ENCODE peak calls at places on chromosomes 16 and 17, in four cellular contexts. X is body of pancreas; D is CD8-positive, alpha-beta memory T cell; V is IMR-90. A is an unnamed sample. For H3K27me3 and H3K4me1, the result is how much of the 10 kb centered on the place peaks cover.

GRCh38 chr16:28058839-28059589 is 4.5 kb downstream of the GSG1L start:
- DNase-seq in D (no peak), V (no peak), X (no peak), A (no peak)

GRCh38 chr16:71843517-71844031 is 2.2 kb upstream of the ATXN1L start:
- DNase-seq in V (no peak), X (no peak), D (no peak), A (no peak)

GRCh38 chr17:82199496-82199895 is 13.1 kb downstream of the CCDC57 start:
- DNase-seq in X (no peak), D (no peak), V (no peak), A (no peak)

GRCh38 chr17:3965123-3965800 is 1.0 kb upstream of the ATP2A3 start:
- DNase-seq in X (peak), D (peak), V (no peak), A (peak)

GRCh38 chr16:11076259-11077018 is 132.1 kb downstream of the CLEC16A start:
- DNase-seq in X (no peak), D (no peak), V (peak), A (no peak)

GRCh38 chr17:62653002-62653830 is 25.7 kb downstream of the MRC2 start:
- DNase-seq in D (peak), V (peak), X (peak), A (no peak)

GRCh38 chr16:56807011-56807675 is 57.9 kb upstream of the SLC12A3 start:
- DNase-seq in D (no peak), V (peak), X (no peak), A (no peak)

GRCh38 chr16:50036426-50036825 is 11.4 kb downstream of the CNEP1R1 start:
- DNase-seq in D (no peak), X (no peak), V (no peak), A (no peak)

GRCh38 chr17:80082403-80083135 is 18.8 kb upstream of the GAA start:
- DNase-seq in X (peak), D (peak), V (peak), A (peak)

GRCh38 chr16:84823926-84824325 is 4.1 kb downstream of the CRISPLD2 start:
- DNase-seq in D (no peak), X (no peak), V (no peak), A (no peak)

GRCh38 chr17:77188084-77189066 is 47.6 kb downstream of the SEC14L1 start:
- DNase-seq in X (no peak), D (no peak), V (no peak), A (no peak)

GRCh38 chr16:11253009-11253994 is 2.7 kb downstream of the SOCS1 start:
- DNase-seq in V (peak), D (peak), X (no peak), A (peak)

GRCh38 chr17:54754560-54754959 is 146.1 kb upstream of the TOM1L1 start:
- DNase-seq in X (no peak), V (no peak), D (no peak), A (no peak)

GRCh38 chr17:77488531-77489238 is 347.9 kb downstream of the SEC14L1 start:
- DNase-seq in D (no peak), X (no peak), V (peak), A (no peak)

GRCh38 chr16:56607675-56608042 is 725 bp upstream of the MT2A start:
- DNase-seq in X (no peak), V (no peak), D (no peak), A (no peak)

GRCh38 chr16:1151424-1152122 is 1.3 kb upstream of the CACNA1H start:
- DNase-seq in D (no peak), V (no peak), X (no peak), A (no peak)

GRCh38 chr16:67150833-67151396 is at the start of gene B3GNT9:
- DNase-seq in D (peak), X (peak), V (peak), A (no peak)

GRCh38 chr16:14640538-14640937 is 7.8 kb downstream of the BFAR start:
- DNase-seq in D (no peak), X (peak), V (no peak), A (no peak)

GRCh38 chr17:63772801-63773271 is 561 bp downstream of the CCDC47 start:
- DNase-seq in V (peak), D (no peak), X (no peak), A (no peak)

GRCh38 chr17:78715876-78716275 is 66.2 kb downstream of the CYTH1 start:
- DNase-seq in X (no peak), V (no peak), D (no peak), A (no peak)

GRCh38 chr16:13697013-13697412 is 222.9 kb upstream of the ERCC4 start:
- DNase-seq in V (no peak), D (no peak), X (no peak), A (no peak)

GRCh38 chr16:25126820-25127232 is 15.3 kb downstream of the LCMT1 start:
- DNase-seq in V (peak), D (no peak), X (peak), A (peak)

GRCh38 chr17:42392664-42393415 is 4.6 kb upstream of the STAT3 start:
- DNase-seq in D (no peak), V (no peak), X (no peak), A (no peak)

GRCh38 chr17:77372444-77373297 is 231.9 kb downstream of the SEC14L1 start:
- DNase-seq in D (peak), V (peak), X (peak), A (peak)

GRCh38 chr17:2084766-2085647 is 30.1 kb downstream of the HIC1 start:
- DNase-seq in X (no peak), D (no peak), V (peak), A (no peak)

GRCh38 chr17:3622977-3623594 is 13.0 kb downstream of the SHPK start:
- DNase-seq in X (no peak), D (no peak), V (no peak), A (no peak)

GRCh38 chr16:19108409-19109287 is 5.1 kb upstream of the ITPRIPL2 start:
- DNase-seq in X (no peak), V (no peak), D (no peak), A (no peak)

GRCh38 chr17:68057531-68057952 is 22.0 kb downstream of the KPNA2 start:
- DNase-seq in X (no peak), V (peak), D (peak), A (peak)

GRCh38 chr16:50696575-50697420 is 3.4 kb downstream of the NOD2 start:
- DNase-seq in X (peak), D (peak), V (peak), A (no peak)

GRCh38 chr16:24151482-24151939 is 104.6 kb upstream of the CACNG3 start:
- DNase-seq in V (peak), X (no peak), D (no peak), A (peak)

GRCh38 chr17:77345260-77345910 is 204.6 kb downstream of the SEC14L1 start:
- DNase-seq in V (no peak), D (no peak), X (no peak), A (no peak)

GRCh38 chr16:47966325-47966724 is 189.5 kb downstream of the ABCC12 start:
- DNase-seq in V (no peak), D (no peak), X (no peak), A (no peak)

GRCh38 chr17:66830451-66830850 is 4.5 kb upstream of the CACNG5 start:
- DNase-seq in D (no peak), V (no peak), X (no peak), A (no peak)

GRCh38 chr17:53137919-53138318 is 684.8 kb upstream of the KIF2B start:
- DNase-seq in V (no peak), D (no peak), X (no peak), A (no peak)

GRCh38 chr16:70157477-70158260 is 15.9 kb upstream of the CLEC18C start:
- DNase-seq in X (no peak), D (no peak), V (no peak), A (no peak)

GRCh38 chr16:89476379-89476778 is 14.0 kb downstream of the ANKRD11 start:
- DNase-seq in X (peak), V (no peak), D (no peak), A (no peak)

GRCh38 chr17:19706791-19707727 is 9.3 kb downstream of the SLC47A2 start:
- DNase-seq in D (no peak), X (no peak), V (no peak), A (no peak)

GRCh38 chr16:87626905-87627304 is 24.6 kb downstream of the JPH3 start:
- DNase-seq in X (no peak), D (no peak), V (no peak), A (no peak)
- H3K27me3 ChIP-seq in X (under half), D (under half), V (half or more), A (under half)

GRCh38 chr16:3880623-3881498 is at the start of gene CREBBP:
- DNase-seq in D (peak), X (peak), V (peak), A (peak)

GRCh38 chr16:3879887-3880564 is 487 bp downstream of the CREBBP start:
- DNase-seq in X (peak), D (peak), V (peak), A (peak)

GRCh38 chr16:3882531-3882930 is 2.0 kb upstream of the CREBBP start:
- DNase-seq in X (no peak), V (no peak), D (no peak), A (no peak)

GRCh38 chr16:3879258-3879886 is 1.1 kb downstream of the CREBBP start:
- DNase-seq in D (no peak), V (no peak), X (peak), A (no peak)

DNA sequence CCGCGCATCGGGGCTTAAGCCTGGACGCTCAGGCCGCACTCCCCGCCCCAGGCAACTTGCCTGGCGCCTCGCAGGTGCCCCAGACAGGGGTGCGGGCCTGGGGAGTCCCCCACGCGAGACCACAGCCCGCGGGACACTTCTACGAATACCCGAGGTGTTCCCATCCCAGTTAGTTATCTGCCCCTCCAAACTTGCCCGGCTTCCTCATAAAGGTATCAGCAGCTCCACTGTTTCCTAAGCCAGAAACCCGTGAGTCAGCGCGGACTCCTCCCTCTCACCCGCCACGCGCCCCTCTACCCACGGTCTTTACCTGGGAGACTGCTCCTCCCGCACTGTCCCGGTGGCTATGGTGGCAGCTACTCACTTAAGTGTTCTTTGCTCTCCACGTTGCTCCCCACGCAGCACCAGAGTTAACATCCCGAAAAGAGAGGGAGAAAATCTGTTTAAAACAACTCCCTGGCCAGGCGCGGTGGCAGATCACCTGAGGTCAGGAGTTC is 1.0 kb upstream of the CREBBP start:
- DNase-seq in V (no peak), X (no peak), D (peak), A (no peak)
- H3K4me3 ChIP-seq in V (no peak), X (no peak), D (no peak), A (no peak)

GRCh38 chr17:57911834-57912673 is 43.2 kb downstream of the CUEDC1 start:
- DNase-seq in V (no peak), X (peak), D (no peak), A (no peak)

GRCh38 chr17:57914274-57915147 is 40.7 kb downstream of the CUEDC1 start:
- DNase-seq in D (no peak), V (no peak), X (no peak), A (no peak)

GRCh38 chr17:57915532-57915931 is 39.7 kb downstream of the CUEDC1 start:
- DNase-seq in V (peak), D (no peak), X (no peak), A (no peak)

GRCh38 chr17:57915980-57916757 is 39.0 kb downstream of the CUEDC1 start:
- DNase-seq in D (no peak), V (peak), X (peak), A (no peak)

GRCh38 chr17:57913576-57914273 is 41.5 kb downstream of the CUEDC1 start:
- DNase-seq in V (no peak), D (no peak), X (no peak), A (no peak)
- H3K4me1 ChIP-seq in V (under half), D (under half), X (half or more), A (under half)

DNA sequence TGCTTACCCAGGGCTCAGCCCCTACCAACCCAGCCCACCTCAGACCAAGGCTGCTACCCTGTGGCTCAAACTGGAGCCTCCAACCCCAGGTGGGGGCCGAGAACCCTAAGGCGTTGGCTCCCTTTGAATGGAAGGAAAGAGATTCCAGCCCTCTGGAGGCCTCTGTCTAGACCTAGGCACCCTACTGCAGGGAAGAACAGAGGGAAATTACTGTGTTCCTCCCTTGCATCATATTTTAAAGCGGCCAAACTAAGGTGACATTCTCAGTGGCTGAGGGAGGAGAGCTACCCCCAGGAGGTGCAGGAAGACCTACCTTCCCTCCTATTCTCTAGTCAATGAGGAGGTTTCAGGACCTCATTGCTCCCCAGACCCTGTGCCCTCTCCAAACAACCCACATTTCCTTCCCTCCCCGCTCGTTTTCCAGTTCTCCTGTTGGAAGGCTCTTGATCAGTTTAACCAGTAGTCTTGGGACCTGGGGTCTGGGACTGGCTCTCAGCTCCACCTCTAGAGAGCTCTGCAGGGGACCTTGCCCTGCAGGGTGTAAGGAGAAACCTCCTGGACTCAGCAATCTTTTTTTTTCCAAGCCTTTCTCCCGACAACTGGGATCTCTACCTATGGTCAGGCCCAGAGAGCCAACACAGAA is 5.5 kb upstream of the HOXB8 start:
- DNase-seq in V (no peak), D (no peak), X (no peak), A (no peak)
- H3K27me3 ChIP-seq in V (half or more), D (half or more), X (half or more), A (half or more)

DNA sequence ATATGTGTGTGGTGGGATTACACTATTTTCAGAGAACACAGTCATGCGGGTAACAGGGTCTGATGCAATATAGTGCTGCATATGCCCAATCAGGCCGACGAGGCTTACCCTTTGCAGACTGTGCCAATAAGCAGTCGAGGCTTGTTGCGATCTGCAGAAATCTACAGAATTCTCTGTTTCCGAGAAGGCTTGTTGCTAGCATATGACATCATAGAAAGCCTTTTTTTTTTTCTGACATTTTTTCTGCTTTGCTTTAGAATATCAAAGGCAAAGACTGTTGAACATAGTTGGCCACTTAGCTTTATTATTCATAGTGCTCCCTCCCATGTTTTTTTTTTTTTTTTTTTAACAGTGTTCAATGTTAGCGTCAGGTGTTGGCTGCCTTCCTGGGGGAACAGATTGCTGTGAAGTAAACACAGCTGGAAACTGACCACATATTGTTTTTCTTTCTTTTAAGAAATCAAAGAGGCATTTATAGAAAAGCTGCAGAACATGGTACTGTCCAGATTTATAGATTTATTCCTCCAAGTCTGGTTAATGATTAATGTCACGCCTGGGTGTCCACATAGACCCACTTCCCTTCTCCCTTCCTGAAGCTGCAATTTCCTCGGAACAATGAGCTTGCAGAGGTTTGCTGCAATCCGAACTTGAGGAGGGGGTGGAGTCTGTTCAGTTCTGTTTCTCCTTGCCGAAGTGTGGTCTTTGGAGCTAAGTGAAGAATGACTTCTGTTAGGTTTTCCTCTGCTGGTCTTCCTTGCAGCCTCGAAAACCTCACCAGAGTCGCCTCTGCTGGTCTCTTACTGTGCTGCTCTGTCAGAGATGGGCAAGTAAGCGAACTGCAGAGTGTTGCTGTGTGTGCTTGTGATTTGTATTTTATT is 87.3 kb downstream of the MAP2K6 start:
- DNase-seq in V (peak), X (peak), D (no peak), A (no peak)
- H3K4me3 ChIP-seq in V (peak), X (peak), D (no peak), A (no peak)

DNA sequence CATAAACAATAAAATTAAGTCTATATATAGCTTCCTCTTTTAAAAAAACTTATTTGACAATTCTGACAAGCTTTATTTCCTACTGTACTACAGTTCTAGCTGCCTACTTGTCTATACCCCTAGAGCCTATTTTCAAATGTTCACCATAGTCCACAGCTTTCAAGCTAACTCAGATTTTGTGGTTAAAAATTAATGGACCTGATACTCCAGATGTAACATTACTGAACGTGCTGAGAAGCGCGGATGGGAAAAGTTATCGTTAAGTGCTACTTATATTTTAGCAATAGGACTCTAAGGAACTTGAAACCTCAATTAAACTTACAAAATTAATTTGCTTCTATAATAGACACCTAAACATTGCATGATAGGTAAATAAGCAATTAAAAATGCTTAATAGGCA is 31.3 kb downstream of the GNA13 start:
- DNase-seq in V (no peak), X (no peak), D (no peak), A (no peak)
- H3K4me1 ChIP-seq in V (under half), X (under half), D (half or more), A (under half)

GRCh38 chr17:6045621-6046357 is 24.4 kb upstream of the WSCD1 start:
- DNase-seq in V (no peak), D (no peak), X (no peak), A (no peak)

GRCh38 chr17:6041261-6041660 is 28.9 kb upstream of the WSCD1 start:
- DNase-seq in D (no peak), V (no peak), X (no peak), A (no peak)

GRCh38 chr17:6040473-6040872 is 29.7 kb upstream of the WSCD1 start:
- DNase-seq in V (no peak), X (no peak), D (no peak), A (no peak)

GRCh38 chr17:6044261-6044660 is 25.9 kb upstream of the WSCD1 start:
- DNase-seq in V (no peak), D (no peak), X (no peak), A (no peak)

DNA sequence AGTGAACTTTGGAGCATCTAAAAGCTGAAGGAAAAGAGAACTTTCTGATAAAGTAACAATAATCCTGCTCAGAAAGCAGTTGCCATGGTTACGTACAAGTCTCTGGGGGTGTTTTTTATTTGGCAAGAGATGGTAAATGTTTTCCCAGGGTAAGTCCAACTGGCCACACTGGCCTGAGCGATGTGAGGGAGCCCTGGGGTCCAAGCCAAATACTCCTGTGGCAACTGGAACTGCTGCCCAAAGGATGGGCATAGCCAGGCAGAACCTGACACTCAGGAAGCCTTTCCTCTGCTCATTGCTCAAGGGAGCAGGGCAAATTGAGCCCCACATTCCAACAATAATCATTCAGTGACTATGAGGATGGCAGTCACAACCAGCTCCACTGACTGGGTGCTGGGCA is 26.8 kb upstream of the WSCD1 start:
- DNase-seq in D (no peak), V (no peak), X (no peak), A (no peak)
- H3K27me3 ChIP-seq in D (under half), V (under half), X (under half), A (under half)

GRCh38 chr17:9239260-9239820 is 218.0 kb downstream of the NTN1 start:
- DNase-seq in D (peak), X (peak), V (no peak), A (no peak)
- H3K4me3 ChIP-seq in D (peak), X (no peak), V (peak), A (peak)

GRCh38 chr16:81864646-81865382 is 85.7 kb downstream of the PLCG2 start:
- DNase-seq in V (no peak), X (no peak), D (no peak), A (no peak)
- H3K4me1 ChIP-seq in V (under half), X (under half), D (under half), A (under half)